ENCODE peak calls at places on chromosomes 4 and X, in five cellular contexts. I is HCT116, W is pancreas, A is fibroblast of mammary gland, P is GM12865. Y is an unnamed sample.

GRCh38 chr4:186957952-186958555 is 234.4 kb upstream of the FAT1 start:
- DNase-seq in W (no peak), P (no peak), A (peak; percentile 37), I (no peak), Y (no peak)

GRCh38 chr4:101211146-101211553 is 136.2 kb downstream of the PPP3CA start:
- DNase-seq in I (no peak), A (peak; percentile 89), W (no peak), P (no peak), Y (no peak)

GRCh38 chrX:139967300-139967699 is 2.0 kb upstream of the CXorf66 start:
- DNase-seq in P (peak; percentile 6), W (no peak), A (peak; percentile 2), I (no peak), Y (no peak)

GRCh38 chrX:10833299-10834169 is 213.1 kb upstream of the MID1 start:
- DNase-seq in W (peak; percentile 61), I (no peak), A (peak; percentile 24), P (no peak), Y (no peak)

GRCh38 chr4:101306225-101306624 is 41.1 kb downstream of the PPP3CA start:
- DNase-seq in P (peak; percentile 32), I (no peak), W (no peak), A (no peak), Y (no peak)

GRCh38 chr4:147927377-147928137 is 195.7 kb downstream of the ARHGAP10 start:
- DNase-seq in A (no peak), P (no peak), I (no peak), W (no peak), Y (no peak)

GRCh38 chrX:64093761-64094160 is 111.7 kb downstream of the AMER1 start:
- DNase-seq in P (peak; percentile 1), A (peak; percentile 3), I (no peak), W (no peak), Y (no peak)

GRCh38 chr4:183220246-183220645 is 99.8 kb downstream of the CLDN22 start:
- DNase-seq in W (no peak), A (no peak), P (no peak), I (no peak), Y (no peak)

GRCh38 chr4:41176357-41176756 is 38.0 kb downstream of the APBB2 start:
- DNase-seq in I (no peak), A (peak; percentile 74), W (no peak), P (no peak), Y (no peak)

GRCh38 chr4:89048906-89049601 is 7.9 kb downstream of the FAM13A start:
- DNase-seq in I (no peak), A (no peak), W (no peak), P (no peak), Y (no peak)

GRCh38 chr4:17688011-17688441 is 73.6 kb downstream of the MED28 start:
- DNase-seq in W (no peak), P (no peak), I (no peak), A (no peak), Y (no peak)

GRCh38 chrX:85243761-85244410 is at the start of the genes SATL1 and ZNF711:
- DNase-seq in I (peak; percentile 13), W (peak; percentile 64), A (peak; percentile 18), P (peak; percentile 2), Y (peak; percentile 70)

GRCh38 chr4:87354168-87355102 is 31.8 kb upstream of the HSD17B13 start:
- DNase-seq in P (no peak), I (no peak), A (peak; percentile 66), W (no peak), Y (no peak)

GRCh38 chrX:9538544-9539045 is 73.7 kb downstream of the TBL1X start:
- DNase-seq in I (no peak), W (peak; percentile 61), P (no peak), A (no peak), Y (no peak)

GRCh38 chr4:179095585-179096228 is 1653.5 kb upstream of the AGA start:
- DNase-seq in I (no peak), A (peak; percentile 1), P (peak; percentile 2), W (no peak), Y (no peak)

GRCh38 chrX:85107407-85107806 is 103.7 kb downstream of the APOOL start:
- DNase-seq in W (no peak), A (peak; percentile 64), P (no peak), I (no peak), Y (no peak)

GRCh38 chr4:165293927-165294649 is 33.4 kb upstream of the MSMO1 start:
- DNase-seq in W (no peak), P (no peak), A (no peak), I (no peak), Y (no peak)
- TF ChIP-seq CTCF in W (no peak), P (no peak), A (no peak), I (no peak), Y (no peak)

GRCh38 chr4:140802591-140802990 is 46.4 kb upstream of the TBC1D9 start:
- DNase-seq in W (no peak), P (no peak), A (no peak), I (no peak), Y (no peak)

GRCh38 chr4:140806175-140806574 is 50.0 kb upstream of the TBC1D9 start:
- DNase-seq in P (peak; percentile 83), A (no peak), I (no peak), W (no peak), Y (no peak)

GRCh38 chr4:140807491-140808257 is 51.5 kb upstream of the TBC1D9 start:
- DNase-seq in I (no peak), A (no peak), P (peak; percentile 73), W (no peak), Y (no peak)

GRCh38 chr4:140809671-140810070 is 53.5 kb upstream of the TBC1D9 start:
- DNase-seq in I (no peak), W (no peak), A (no peak), P (no peak), Y (no peak)

GRCh38 chr4:140805293-140805692 is 49.1 kb upstream of the TBC1D9 start:
- DNase-seq in P (no peak), W (no peak), I (no peak), A (no peak), Y (no peak)
- H3K4me3 ChIP-seq in P (no peak overlapping the region), W (no peak overlapping the region), I (no peak overlapping the region), A (no peak overlapping the region), Y (no peak overlapping the region)

GRCh38 chr4:155208258-155209054 is at the start of gene NPY2R:
- DNase-seq in A (peak; percentile 7), W (peak; percentile 66), P (no peak), I (no peak), Y (peak; percentile 46)
- TF ChIP-seq CTCF in A (no peak), W (no peak), P (no peak), I (no peak), Y (no peak)

GRCh38 chrX:19849433-19850190 is 37.8 kb downstream of the SH3KBP1 start:
- DNase-seq in P (peak; percentile 78), I (no peak), A (no peak), W (no peak), Y (no peak)
- H3K4me3 ChIP-seq in P (peak overlapping the region; percentile 41), I (no peak overlapping the region), A (no peak overlapping the region), W (no peak overlapping the region), Y (no peak overlapping the region)

GRCh38 chr4:152910521-152910920 is 25.6 kb upstream of the FHDC1 start:
- DNase-seq in P (no peak), A (no peak), I (no peak), W (no peak), Y (no peak)
- TF ChIP-seq CTCF in P (no peak), A (no peak), I (no peak), W (no peak), Y (no peak)

GRCh38 chr4:142377345-142378091 is 468.6 kb downstream of the INPP4B start:
- DNase-seq in I (no peak), P (peak; percentile 14), A (no peak), W (no peak), Y (no peak)

GRCh38 chr4:142372570-142373300 is 473.4 kb downstream of the INPP4B start:
- DNase-seq in A (no peak), W (no peak), P (no peak), I (no peak), Y (no peak)

GRCh38 chr4:142376204-142376603 is 469.9 kb downstream of the INPP4B start:
- DNase-seq in A (no peak), I (no peak), P (no peak), W (no peak), Y (no peak)

GRCh38 chr4:142369141-142369540 is 477.0 kb downstream of the INPP4B start:
- DNase-seq in I (no peak), P (no peak), A (no peak), W (no peak), Y (no peak)

DNA sequence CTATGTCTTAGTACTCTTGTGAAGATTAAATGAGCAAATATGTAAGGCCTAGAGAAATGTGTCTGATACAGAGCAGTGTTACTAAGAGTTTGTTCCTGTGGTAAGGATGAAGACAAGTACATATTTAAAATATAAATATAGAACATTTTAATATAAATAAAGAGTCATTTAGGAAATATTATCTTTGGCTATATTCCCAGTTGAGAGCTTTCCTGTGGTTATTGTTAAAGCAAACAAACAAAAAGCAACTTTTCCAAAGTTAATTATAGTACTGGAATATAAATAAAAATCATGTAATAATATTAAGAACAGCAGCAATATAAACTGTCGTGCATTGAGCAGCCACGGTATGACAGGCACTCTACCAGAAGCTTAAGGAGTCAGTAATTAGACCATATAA is 472.5 kb downstream of the INPP4B start:
- DNase-seq in W (no peak), P (no peak), I (no peak), A (peak; percentile 59), Y (no peak)
- H3K4me3 ChIP-seq in W (no peak overlapping the region), P (no peak overlapping the region), I (no peak overlapping the region), A (no peak overlapping the region), Y (no peak overlapping the region)

GRCh38 chr4:67545199-67545995 is at the start of gene CENPC:
- DNase-seq in W (peak; percentile 92), I (peak; percentile 94), A (peak; percentile 98), P (peak; percentile 99), Y (peak; percentile 96)

GRCh38 chr4:67545996-67546356 is 673 bp upstream of the CENPC start:
- DNase-seq in A (no peak), P (peak; percentile 18), W (no peak), I (no peak), Y (no peak)

GRCh38 chr4:67546971-67547370 is 1.7 kb upstream of the CENPC start:
- DNase-seq in W (no peak), P (no peak), I (no peak), A (no peak), Y (no peak)

GRCh38 chr4:67550491-67551256 is 5.4 kb upstream of the CENPC start:
- DNase-seq in P (peak; percentile 72), I (no peak), A (no peak), W (no peak), Y (no peak)

GRCh38 chr4:67549123-67549522 is 3.8 kb upstream of the CENPC start:
- DNase-seq in W (no peak), I (no peak), A (peak; percentile 45), P (peak; percentile 67), Y (no peak)
- TF ChIP-seq CTCF in W (peak; percentile 21), I (peak; percentile 54), A (peak; percentile 36), P (peak; percentile 41), Y (peak; percentile 45)

GRCh38 chr4:153529646-153530045 is 63.5 kb downstream of the TMEM131L start:
- DNase-seq in A (peak; percentile 67), W (no peak), I (no peak), P (no peak), Y (no peak)

GRCh38 chr4:153530996-153531375 is 64.8 kb downstream of the TMEM131L start:
- DNase-seq in I (no peak), W (no peak), A (no peak), P (no peak), Y (no peak)

GRCh38 chr4:153528705-153529493 is 62.7 kb downstream of the TMEM131L start:
- DNase-seq in I (no peak), A (no peak), P (peak; percentile 63), W (no peak), Y (no peak)

GRCh38 chr4:153530284-153530995 is 64.3 kb downstream of the TMEM131L start:
- DNase-seq in A (no peak), P (peak; percentile 36), W (no peak), I (no peak), Y (no peak)

GRCh38 chr4:153527690-153528089 is 61.5 kb downstream of the TMEM131L start:
- DNase-seq in W (no peak), I (no peak), P (no peak), A (no peak), Y (no peak)
- H3K4me3 ChIP-seq in W (no peak overlapping the region), I (no peak overlapping the region), P (peak overlapping the region; percentile 39), A (no peak overlapping the region), Y (no peak overlapping the region)

Y was measured in dorsolateral prefrontal cortex.